ENCODE peak calls at places on chromosomes 3 and 15, in six cellular contexts. L is fibroblast of the aortic adventitia, D is A172, C is left cardiac atrium, I is NCI-H1092 treated with DMSO at 0.1 percent for 48 hours, F is AML-193. H is an unnamed sample.

GRCh38 chr3:107430214-107431047 is 53.2 kb downstream of the CCDC54 start:
- DNase-seq in L (peak; percentile 53), D (no peak), C (peak; percentile 24), I (no peak), F (no peak), H (peak; percentile 54)

GRCh38 chr15:87207945-87208580 is 1048.5 kb downstream of the NTRK3 start:
- DNase-seq in L (peak; percentile 87), D (peak; percentile 60), C (no peak), I (no peak), F (no peak), H (no peak)

GRCh38 chr3:47661121-47661752 is 82.6 kb upstream of the CSPG5 start:
- DNase-seq in L (peak; percentile 42), D (peak; percentile 51), C (no peak), I (no peak), F (no peak), H (no peak)

GRCh38 chr3:24493951-24494615 is 567 bp downstream of the THRB start:
- DNase-seq in L (peak; percentile 4), D (no peak), C (peak; percentile 80), I (no peak), F (no peak), H (peak; percentile 51)

GRCh38 chr3:132445812-132446211 is 28.5 kb downstream of the DNAJC13 start:
- DNase-seq in L (peak; percentile 68), D (peak; percentile 50), C (no peak), I (no peak), F (peak; percentile 97), H (no peak)

GRCh38 chr15:34799149-34799824 is 3.9 kb upstream of the ACTC1 start:
- DNase-seq in L (no peak), D (no peak), C (peak; percentile 78), I (peak; percentile 26), F (no peak), H (peak; percentile 23)

GRCh38 chr3:50542177-50543034 is 25.1 kb downstream of the C3orf18 start:
- DNase-seq in L (peak; percentile 66), D (peak; percentile 74), C (peak; percentile 68), I (peak; percentile 55), F (peak; percentile 37), H (peak; percentile 80)

GRCh38 chr15:72934006-72934405 is 118.3 kb upstream of the NEO1 start:
- DNase-seq in L (peak; percentile 21), D (no peak), C (no peak), I (no peak), F (no peak), H (peak; percentile 37)

GRCh38 chr3:47273564-47273963 is 9.0 kb downstream of the KIF9 start:
- DNase-seq in L (no peak), D (no peak), C (no peak), I (no peak), F (no peak), H (no peak)

GRCh38 chr3:133572158-133573053 is 1.1 kb upstream of the CDV3 start:
- DNase-seq in L (no peak), D (peak; percentile 54), C (no peak), I (no peak), F (no peak), H (peak; percentile 58)

GRCh38 chr3:126170073-126170916 is 10.1 kb downstream of the ALDH1L1 start:
- DNase-seq in L (no peak), D (no peak), C (no peak), I (no peak), F (no peak), H (peak; percentile 19)

H was measured in cardiac muscle cell.